ENCODE peak calls at places on chromosomes 2 and 18, in five cellular contexts. J, H, Y, Z and Q are unnamed samples.

GRCh38 chr2:197255550-197255949 is 55.0 kb downstream of the ANKRD44 start:
- DNase-seq in J (peak; percentile 75), Z (no peak), H (peak; percentile 59), Y (peak; percentile 77), Q (peak; percentile 88)

GRCh38 chr18:6294119-6294784 is 120.5 kb downstream of the L3MBTL4 start:
- DNase-seq in J (no peak), H (no peak), Y (no peak), Z (no peak), Q (no peak)

GRCh38 chr2:74253937-74254336 is 55.5 kb downstream of the MTHFD2 start:
- DNase-seq in Y (no peak), Z (no peak), J (no peak), H (no peak), Q (no peak)

GRCh38 chr2:170812716-170813585 is 3.7 kb upstream of the GAD1 start:
- DNase-seq in H (no peak), Y (no peak), Z (peak; percentile 80), J (no peak), Q (no peak)

GRCh38 chr2:95069465-95069864 is 44.0 kb downstream of the MAL start:
- DNase-seq in H (no peak), Z (no peak), J (no peak), Y (no peak), Q (peak; percentile 40)

GRCh38 chr18:77131100-77131651 is 1.4 kb downstream of the MBP start:
- DNase-seq in H (no peak), J (peak; percentile 46), Y (no peak), Z (no peak), Q (peak; percentile 64)

GRCh38 chr2:37887286-37887685 is 37.8 kb upstream of the RMDN2 start:
- DNase-seq in Z (no peak), Y (no peak), J (no peak), H (no peak), Q (no peak)

GRCh38 chr2:65267008-65267407 is 39.4 kb downstream of the ACTR2 start:
- DNase-seq in Y (no peak), H (no peak), Z (no peak), J (no peak), Q (no peak)

GRCh38 chr2:170969872-170970271 is 40.8 kb downstream of the GORASP2 start:
- DNase-seq in J (no peak), H (no peak), Y (no peak), Z (no peak), Q (no peak)

GRCh38 chr2:229731916-229732315 is 17.6 kb upstream of the DNER start:
- DNase-seq in Z (no peak), H (no peak), J (no peak), Y (no peak), Q (no peak)

GRCh38 chr18:9048808-9049494 is 53.5 kb upstream of the NDUFV2 start:
- DNase-seq in Z (no peak), H (no peak), J (no peak), Y (no peak), Q (no peak)

GRCh38 chr18:9042766-9043481 is 59.6 kb upstream of the NDUFV2 start:
- DNase-seq in H (no peak), J (no peak), Z (no peak), Y (no peak), Q (no peak)

GRCh38 chr18:9049495-9049809 is 53.0 kb upstream of the NDUFV2 start:
- DNase-seq in Y (no peak), H (no peak), J (no peak), Z (no peak), Q (no peak)

GRCh38 chr18:9043581-9043980 is 58.9 kb upstream of the NDUFV2 start:
- DNase-seq in H (no peak), Z (no peak), J (no peak), Y (no peak), Q (no peak)

DNA sequence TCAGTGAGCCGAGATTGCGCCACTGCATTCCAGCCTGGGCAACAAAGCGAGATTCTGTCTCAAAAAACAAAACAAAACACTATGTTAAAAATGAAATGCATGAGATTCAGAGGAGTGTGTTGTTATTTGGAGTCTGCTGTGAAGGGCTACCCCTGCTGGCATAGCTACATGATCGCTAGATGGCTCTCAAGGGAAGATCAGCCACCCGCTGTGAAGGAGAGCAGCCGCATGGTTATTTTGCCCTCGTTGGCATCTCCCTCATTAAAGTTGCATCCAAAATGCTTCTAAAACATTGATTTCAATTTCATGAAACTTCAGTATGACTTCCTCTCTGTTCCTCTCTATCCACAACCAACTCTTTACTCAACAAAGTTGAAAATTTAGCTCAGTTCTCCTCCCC is 54.8 kb upstream of the NDUFV2 start:
- DNase-seq in H (no peak), J (no peak), Z (no peak), Y (no peak), Q (no peak)
- TF ChIP-seq POLR2AphosphoS5 in H (no peak), J (no peak), Z (no peak), Y (no peak), Q (no peak)

DNA sequence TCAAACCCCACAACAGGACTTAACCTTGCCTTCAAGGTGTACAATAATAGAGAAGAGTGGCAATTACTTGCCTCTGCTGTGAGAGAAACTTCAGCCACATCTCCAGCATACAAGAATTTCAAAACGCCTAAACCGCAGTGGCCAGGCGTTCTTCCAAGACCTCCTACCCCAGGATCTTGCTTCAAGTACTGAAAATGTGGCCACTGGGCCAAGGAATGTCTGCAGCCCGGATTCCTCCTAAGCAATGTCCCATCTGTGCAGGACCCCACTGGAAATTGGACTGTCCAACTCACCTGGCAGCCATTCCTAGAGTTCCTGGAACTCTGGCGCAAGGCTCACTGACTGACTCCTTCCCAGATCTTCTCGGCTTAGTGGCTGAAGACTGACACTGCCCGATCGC is 2.8 kb upstream of the CYB5A start:
- DNase-seq in J (no peak), Z (no peak), Y (no peak), H (no peak), Q (peak; percentile 80)
- H3K4me1 ChIP-seq in J (peaks cover 14% of the 10 kb centered on the region), Z (peaks cover 7% of the 10 kb centered on the region), Y (peaks cover 16% of the 10 kb centered on the region), H (peaks cover 25% of the 10 kb centered on the region), Q (no peaks in the 10 kb centered on the region)

GRCh38 chr18:524496-524895 is 24.0 kb upstream of the COLEC12 start:
- DNase-seq in Y (no peak), H (no peak), J (no peak), Z (no peak), Q (no peak)

GRCh38 chr18:515156-515815 is 14.8 kb upstream of the COLEC12 start:
- DNase-seq in H (no peak), Z (no peak), Y (no peak), J (no peak), Q (no peak)

GRCh38 chr18:518081-518480 is 17.6 kb upstream of the COLEC12 start:
- DNase-seq in Z (no peak), Y (no peak), H (no peak), J (no peak), Q (no peak)

GRCh38 chr18:515838-516237 is 15.3 kb upstream of the COLEC12 start:
- DNase-seq in J (no peak), Z (no peak), H (no peak), Y (no peak), Q (no peak)

DNA sequence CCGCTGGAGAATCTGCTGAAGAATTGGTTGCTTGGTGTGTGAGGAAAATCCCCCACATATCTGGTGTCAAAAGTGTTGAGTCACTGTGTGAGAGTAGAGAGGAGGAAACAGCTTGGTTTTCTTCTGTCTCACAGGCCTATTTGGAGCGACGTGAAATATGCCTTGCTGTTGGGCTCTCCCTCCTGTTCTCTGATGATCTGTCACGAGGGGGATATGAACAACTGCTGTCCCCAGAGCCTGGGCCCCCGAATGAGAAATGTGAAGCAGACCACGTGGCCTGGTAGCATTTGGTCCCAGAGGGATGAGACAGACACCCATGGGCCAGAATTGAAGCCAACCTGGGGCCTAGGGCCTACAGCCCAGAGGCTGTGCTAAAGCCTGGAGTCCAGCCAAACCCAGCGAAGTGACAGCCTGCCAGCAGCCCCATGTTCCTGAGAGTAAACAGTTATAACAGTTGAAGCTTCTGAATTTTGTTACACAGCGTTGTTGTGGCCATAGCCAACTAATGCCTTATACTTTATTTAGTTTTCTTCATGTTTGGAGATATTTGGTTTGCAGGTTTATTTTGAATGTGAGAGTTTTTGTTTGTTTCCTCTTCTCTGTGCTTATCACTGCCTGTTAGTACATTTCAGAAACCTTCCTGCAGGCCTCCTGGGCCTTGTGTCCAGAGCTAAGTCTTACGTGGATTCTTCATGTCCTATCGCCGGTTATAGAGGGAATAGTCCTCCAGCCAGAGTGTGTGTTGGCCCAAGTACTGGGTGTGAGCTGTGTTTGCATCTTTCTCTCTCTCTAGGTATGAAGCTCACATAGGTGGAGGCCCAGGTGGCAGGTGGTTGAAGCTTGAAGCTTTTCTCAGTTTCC is 18.7 kb upstream of the COLEC12 start:
- DNase-seq in Y (no peak), J (peak; percentile 23), H (peak; percentile 71), Z (no peak), Q (peak; percentile 85)
- TF ChIP-seq POLR2AphosphoS5 in Y (no peak), J (no peak), H (no peak), Z (no peak), Q (peak; percentile 43)

DNA sequence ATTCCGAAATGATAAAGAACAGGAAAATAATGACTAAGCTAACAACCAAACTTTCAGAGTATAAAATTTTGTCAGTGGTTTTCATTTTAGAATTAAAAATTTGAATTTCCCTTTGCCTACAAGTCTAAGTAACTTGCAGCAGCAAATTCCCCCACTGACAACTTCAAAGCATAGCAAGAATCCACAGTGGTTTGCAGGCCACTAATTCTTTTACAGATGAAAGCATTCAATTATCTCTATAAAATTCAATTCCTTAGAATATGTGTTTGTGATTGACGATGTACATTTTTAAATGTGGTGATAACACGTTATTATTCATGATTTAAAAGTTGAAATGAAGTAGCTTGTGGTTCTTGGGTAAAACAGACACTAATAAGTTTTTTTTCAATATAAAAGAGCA is 100.6 kb downstream of the SMAD2 start:
- DNase-seq in H (no peak), J (no peak), Z (no peak), Y (no peak), Q (no peak)
- H3K4me1 ChIP-seq in H (no peaks in the 10 kb centered on the region), J (peaks cover 10% of the 10 kb centered on the region), Z (no peaks in the 10 kb centered on the region), Y (no peaks in the 10 kb centered on the region), Q (no peaks in the 10 kb centered on the region)

DNA sequence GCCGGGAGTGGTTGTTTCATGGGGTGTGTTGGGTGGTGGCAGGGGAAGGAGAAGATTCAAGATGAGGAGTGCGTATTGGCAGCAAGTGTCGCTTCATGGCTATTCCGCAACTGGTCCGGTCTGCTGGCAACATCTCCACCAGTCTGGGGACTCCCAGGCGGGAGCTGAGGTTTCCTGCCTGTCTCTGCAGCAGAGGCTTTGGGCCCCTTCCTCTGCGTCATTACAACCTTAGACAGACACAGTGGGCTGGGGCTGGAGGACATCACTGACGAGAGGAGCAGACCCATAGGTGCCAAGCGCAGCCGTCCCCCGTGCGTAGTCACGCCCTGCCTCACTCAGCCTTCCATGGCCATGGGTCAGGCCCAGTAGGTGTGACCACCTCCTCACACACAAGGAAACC is 64.0 kb upstream of the MCFD2 start:
- DNase-seq in Y (no peak), J (peak; percentile 30), H (no peak), Z (no peak), Q (no peak)
- TF ChIP-seq POLR2AphosphoS5 in Y (no peak), J (no peak), H (no peak), Z (no peak), Q (no peak)